ENCODE peak calls at places on chromosomes 6 and 20, in six cellular contexts. One of them, this sample, is unnamed.

GRCh38 chr6:168334072-168334471 is 14.5 kb upstream of the DACT2 start:
- DNase-seq in stomach: no peak
- DNase-seq in SW480: no peak
- DNase-seq in sciatic nerve: no peak
- DNase-seq in SK-N-MC: no peak
- DNase-seq in SHP77 treated with DMSO at 0.1 percent for 48 hours: no peak
- DNase-seq in this sample: no peak

GRCh38 chr6:13267142-13267621 is 61.2 kb downstream of the TBC1D7 start:
- DNase-seq in SW480: no peak
- DNase-seq in SK-N-MC: no peak
- DNase-seq in sciatic nerve: no peak
- DNase-seq in stomach: no peak
- DNase-seq in SHP77 treated with DMSO at 0.1 percent for 48 hours: no peak
- DNase-seq in this sample: no peak

GRCh38 chr6:53938810-53939209 is 144.0 kb downstream of the LRRC1 start:
- DNase-seq in SK-N-MC: no peak
- DNase-seq in sciatic nerve: no peak
- DNase-seq in stomach: no peak
- DNase-seq in SW480: no peak
- DNase-seq in SHP77 treated with DMSO at 0.1 percent for 48 hours: no peak
- DNase-seq in this sample: no peak

GRCh38 chr6:125406771-125407170 is 105.0 kb upstream of the HDDC2 start:
- DNase-seq in sciatic nerve: no peak
- DNase-seq in stomach: no peak
- DNase-seq in SHP77 treated with DMSO at 0.1 percent for 48 hours: no peak
- DNase-seq in SK-N-MC: no peak
- DNase-seq in SW480: no peak
- DNase-seq in this sample: no peak

GRCh38 chr20:37384683-37385174 is 38.8 kb downstream of the SRC start:
- DNase-seq in stomach: peak
- DNase-seq in SHP77 treated with DMSO at 0.1 percent for 48 hours: no peak
- DNase-seq in SK-N-MC: no peak
- DNase-seq in SW480: peak
- DNase-seq in sciatic nerve: peak
- DNase-seq in this sample: peak

GRCh38 chr6:21438986-21439352 is 154.6 kb upstream of the SOX4 start:
- DNase-seq in sciatic nerve: no peak
- DNase-seq in SW480: peak
- DNase-seq in stomach: no peak
- DNase-seq in SHP77 treated with DMSO at 0.1 percent for 48 hours: no peak
- DNase-seq in SK-N-MC: peak
- DNase-seq in this sample: no peak

GRCh38 chr6:6730831-6731230 is 142.3 kb downstream of the LY86 start:
- DNase-seq in SK-N-MC: no peak
- DNase-seq in SW480: no peak
- DNase-seq in stomach: no peak
- DNase-seq in SHP77 treated with DMSO at 0.1 percent for 48 hours: no peak
- DNase-seq in sciatic nerve: no peak
- DNase-seq in this sample: no peak

GRCh38 chr6:158405933-158406332 is 93.7 kb downstream of the TULP4 start:
- DNase-seq in SW480: no peak
- DNase-seq in SHP77 treated with DMSO at 0.1 percent for 48 hours: no peak
- DNase-seq in sciatic nerve: no peak
- DNase-seq in stomach: no peak
- DNase-seq in SK-N-MC: no peak
- DNase-seq in this sample: no peak

GRCh38 chr6:1767481-1768246 is 157.9 kb downstream of the FOXC1 start:
- DNase-seq in SK-N-MC: no peak
- DNase-seq in SHP77 treated with DMSO at 0.1 percent for 48 hours: no peak
- DNase-seq in SW480: peak
- DNase-seq in sciatic nerve: no peak
- DNase-seq in stomach: no peak
- DNase-seq in this sample: no peak

GRCh38 chr20:17885544-17885943 is 83.0 kb downstream of the SNX5 start:
- DNase-seq in SHP77 treated with DMSO at 0.1 percent for 48 hours: no peak
- DNase-seq in sciatic nerve: no peak
- DNase-seq in SK-N-MC: no peak
- DNase-seq in SW480: no peak
- DNase-seq in stomach: no peak
- DNase-seq in this sample: no peak

GRCh38 chr20:18258126-18258860 is 30.0 kb upstream of the ZNF133 start:
- DNase-seq in SHP77 treated with DMSO at 0.1 percent for 48 hours: no peak
- DNase-seq in SK-N-MC: no peak
- DNase-seq in stomach: no peak
- DNase-seq in sciatic nerve: no peak
- DNase-seq in SW480: no peak
- DNase-seq in this sample: no peak

GRCh38 chr6:157220485-157220884 is 102.8 kb downstream of the TMEM242 start:
- DNase-seq in SHP77 treated with DMSO at 0.1 percent for 48 hours: no peak
- DNase-seq in sciatic nerve: no peak
- DNase-seq in stomach: no peak
- DNase-seq in SK-N-MC: no peak
- DNase-seq in SW480: no peak
- DNase-seq in this sample: peak